ENCODE peak calls at places on chromosomes 7 and 10, in ten cellular contexts. D, F, C, M, I, X, R, Y, J and W are unnamed samples.

GRCh38 chr10:55200020-55200419 is 399.0 kb upstream of the PCDH15 start:
- DNase-seq in D (no peak), F (no peak), C (no peak), M (no peak), I (no peak), X (no peak), R (no peak), Y (no peak), J (no peak), W (no peak)

GRCh38 chr7:44050121-44050914 is 5.8 kb downstream of the DBNL start:
- DNase-seq in D (no peak), F (no peak), C (no peak), M (no peak), I (no peak), X (peak), R (no peak), Y (no peak), J (no peak), W (no peak)

GRCh38 chr10:11610151-11610854 is 1.1 kb downstream of the USP6NL start:
- DNase-seq in D (no peak), F (no peak), C (no peak), M (no peak), I (no peak), X (no peak), R (no peak), Y (no peak), J (no peak), W (no peak)

GRCh38 chr7:70014472-70015232 is 416.4 kb downstream of the AUTS2 start:
- DNase-seq in D (no peak), F (no peak), C (no peak), M (no peak), I (no peak), X (no peak), R (no peak), Y (no peak), J (no peak), W (peak)

GRCh38 chr10:22622242-22622806 is 92.1 kb downstream of the PIP4K2A start:
- DNase-seq in D (no peak), F (no peak), C (no peak), M (no peak), I (no peak), X (no peak), R (no peak), Y (no peak), J (no peak), W (no peak)

GRCh38 chr10:118343549-118343948 is 1.4 kb upstream of the FAM204A start:
- DNase-seq in D (no peak), F (no peak), C (no peak), M (no peak), I (no peak), X (no peak), R (no peak), Y (no peak), J (no peak), W (no peak)

GRCh38 chr10:87818505-87819273 is 663 bp upstream of the ATAD1 start:
- DNase-seq in D (peak), F (peak), C (no peak), M (no peak), I (no peak), X (no peak), R (peak), Y (peak), J (peak), W (no peak)

GRCh38 chr10:133308431-133309110 is at the start of the genes TUBGCP2 and ZNF511:
- DNase-seq in D (peak), F (peak), C (peak), M (peak), I (peak), X (no peak), R (peak), Y (peak), J (peak), W (peak)

GRCh38 chr7:105402221-105403095 is 13.7 kb upstream of the SRPK2 start:
- DNase-seq in D (no peak), F (no peak), C (no peak), M (no peak), I (no peak), X (no peak), R (no peak), Y (no peak), J (peak), W (no peak)

GRCh38 chr7:87146740-87147386 is 5.4 kb upstream of the DMTF1 start:
- DNase-seq in D (no peak), F (no peak), C (no peak), M (no peak), I (no peak), X (no peak), R (no peak), Y (no peak), J (no peak), W (no peak)

GRCh38 chr10:99659868-99660366 is 608 bp downstream of the ENTPD7 start:
- DNase-seq in D (peak), F (no peak), C (no peak), M (no peak), I (no peak), X (no peak), R (peak), Y (no peak), J (no peak), W (no peak)

GRCh38 chr7:107865956-107866775 is 24.8 kb upstream of the DLD start:
- DNase-seq in D (no peak), F (no peak), C (no peak), M (no peak), I (no peak), X (no peak), R (no peak), Y (no peak), J (no peak), W (no peak)

GRCh38 chr7:22325671-22326070 is 31.3 kb downstream of the RAPGEF5 start:
- DNase-seq in D (no peak), F (no peak), C (no peak), M (no peak), I (no peak), X (no peak), R (no peak), Y (no peak), J (no peak), W (no peak)

GRCh38 chr7:100595188-100595587 is 7.0 kb upstream of the PCOLCE start:
- DNase-seq in D (no peak), F (no peak), C (no peak), M (no peak), I (no peak), X (no peak), R (no peak), Y (no peak), J (no peak), W (no peak)

GRCh38 chr7:121330053-121330833 is 1.4 kb downstream of the WNT16 start:
- DNase-seq in D (no peak), F (no peak), C (no peak), M (no peak), I (no peak), X (no peak), R (no peak), Y (no peak), J (no peak), W (peak)

GRCh38 chr7:42982604-42983115 is 50.5 kb downstream of the MRPL32 start:
- DNase-seq in D (no peak), F (no peak), C (peak), M (no peak), I (no peak), X (no peak), R (no peak), Y (no peak), J (no peak), W (no peak)

GRCh38 chr10:117699436-117700075 is 157.0 kb downstream of the EMX2 start:
- DNase-seq in D (no peak), F (no peak), C (no peak), M (no peak), I (no peak), X (no peak), R (no peak), Y (no peak), J (no peak), W (no peak)

GRCh38 chr10:102856758-102857424 is 2.8 kb downstream of the BORCS7 start:
- DNase-seq in D (no peak), F (no peak), C (peak), M (no peak), I (no peak), X (no peak), R (no peak), Y (no peak), J (no peak), W (no peak)

GRCh38 chr10:102859911-102860310 is 5.9 kb downstream of the BORCS7 start:
- DNase-seq in D (no peak), F (no peak), C (no peak), M (no peak), I (no peak), X (no peak), R (no peak), Y (no peak), J (no peak), W (peak)

GRCh38 chr10:102850025-102850518 is 4.0 kb upstream of the BORCS7 start:
- DNase-seq in D (no peak), F (no peak), C (no peak), M (no peak), I (no peak), X (no peak), R (no peak), Y (peak), J (no peak), W (no peak)

GRCh38 chr10:102853944-102854694 is at the start of gene BORCS7:
- DNase-seq in D (peak), F (peak), C (peak), M (peak), I (peak), X (no peak), R (peak), Y (peak), J (peak), W (peak)
- TF ChIP-seq POLR2A in D (no peak), F (peak), C (peak), M (peak), I (peak), X (peak), R (peak), Y (peak), J (peak), W (no peak)

GRCh38 chr7:129830949-129831348 is 121.8 kb downstream of the UBE2H start:
- DNase-seq in D (no peak), F (no peak), C (no peak), M (no peak), I (no peak), X (no peak), R (no peak), Y (no peak), J (no peak), W (no peak)
- H3K4me3 ChIP-seq in D (no peak), F (no peak), C (no peak), M (no peak), I (no peak), X (no peak), R (no peak), Y (no peak), J (no peak), W (no peak)

GRCh38 chr7:6576024-6576866 is 1.0 kb upstream of the ZDHHC4 start:
- DNase-seq in D (no peak), F (no peak), C (no peak), M (no peak), I (no peak), X (no peak), R (no peak), Y (no peak), J (no peak), W (peak)

GRCh38 chr7:6577369-6578113 is at the start of gene ZDHHC4:
- DNase-seq in D (peak), F (peak), C (peak), M (peak), I (peak), X (no peak), R (peak), Y (peak), J (peak), W (peak)

GRCh38 chr7:6575246-6576023 is 1.8 kb upstream of the ZDHHC4 start:
- DNase-seq in D (no peak), F (no peak), C (no peak), M (no peak), I (no peak), X (no peak), R (no peak), Y (no peak), J (no peak), W (no peak)

GRCh38 chr7:6579446-6579845 is 2.2 kb downstream of the ZDHHC4 start:
- DNase-seq in D (no peak), F (no peak), C (no peak), M (no peak), I (no peak), X (no peak), R (no peak), Y (no peak), J (peak), W (no peak)

DNA sequence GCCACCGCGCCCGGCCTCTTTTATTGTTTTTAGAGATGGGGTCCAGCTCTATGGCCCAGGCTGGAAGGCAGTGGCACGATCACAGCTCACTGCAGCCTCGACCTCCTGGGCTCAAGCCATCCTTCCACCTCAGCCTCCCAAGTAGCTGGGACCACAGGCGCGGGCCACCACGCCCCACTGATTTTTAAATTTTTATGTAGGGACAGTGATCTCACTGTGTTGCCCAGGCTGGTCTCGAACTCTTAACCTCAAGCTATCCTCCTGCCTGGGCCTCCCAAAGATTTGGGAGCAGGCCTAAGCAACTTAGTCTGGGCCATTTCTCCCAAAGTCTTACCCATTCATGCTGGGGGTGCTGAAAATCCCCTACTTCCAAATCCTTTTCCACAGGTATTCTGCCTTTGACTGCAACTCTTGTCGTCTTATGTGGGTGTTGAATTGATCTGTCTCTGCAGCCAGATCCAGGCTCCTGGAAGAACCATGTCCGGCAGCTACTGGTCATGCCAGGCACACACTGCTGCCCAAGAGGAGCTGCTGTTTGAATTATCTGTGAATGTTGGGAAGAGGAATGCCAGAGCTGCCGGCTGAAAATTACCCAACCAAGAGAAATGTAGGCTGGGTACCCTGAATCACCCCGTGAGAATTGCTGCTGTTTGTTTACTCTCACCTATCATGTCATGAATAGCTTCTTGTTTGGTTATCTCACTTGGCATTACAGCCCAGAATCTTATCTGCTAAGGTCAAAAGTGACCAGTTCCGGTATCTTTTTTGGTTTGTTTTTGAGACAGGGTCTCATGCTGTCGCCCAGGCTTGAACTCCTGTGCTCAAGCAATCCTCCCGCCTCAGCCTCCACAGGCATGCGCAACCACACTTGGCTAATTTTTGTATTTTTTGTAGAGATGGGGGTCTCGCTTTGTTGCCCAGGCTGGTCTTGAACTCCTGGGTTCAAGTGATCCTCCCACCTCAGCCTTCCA is 1.1 kb downstream of the ZDHHC4 start:
- DNase-seq in D (no peak), F (no peak), C (no peak), M (no peak), I (no peak), X (no peak), R (no peak), Y (no peak), J (peak), W (no peak)
- TF ChIP-seq POLR2A in D (no peak), F (no peak), C (no peak), M (no peak), I (no peak), X (no peak), R (no peak), Y (no peak), J (no peak), W (no peak)

GRCh38 chr10:100744136-100744979 is 1.0 kb upstream of the PAX2 start:
- DNase-seq in D (no peak), F (peak), C (no peak), M (no peak), I (no peak), X (no peak), R (no peak), Y (no peak), J (no peak), W (no peak)
- H3K4me3 ChIP-seq in D (no peak), F (no peak), C (peak), M (peak), I (peak), X (peak), R (peak), Y (no peak), J (no peak), W (peak)

DNA sequence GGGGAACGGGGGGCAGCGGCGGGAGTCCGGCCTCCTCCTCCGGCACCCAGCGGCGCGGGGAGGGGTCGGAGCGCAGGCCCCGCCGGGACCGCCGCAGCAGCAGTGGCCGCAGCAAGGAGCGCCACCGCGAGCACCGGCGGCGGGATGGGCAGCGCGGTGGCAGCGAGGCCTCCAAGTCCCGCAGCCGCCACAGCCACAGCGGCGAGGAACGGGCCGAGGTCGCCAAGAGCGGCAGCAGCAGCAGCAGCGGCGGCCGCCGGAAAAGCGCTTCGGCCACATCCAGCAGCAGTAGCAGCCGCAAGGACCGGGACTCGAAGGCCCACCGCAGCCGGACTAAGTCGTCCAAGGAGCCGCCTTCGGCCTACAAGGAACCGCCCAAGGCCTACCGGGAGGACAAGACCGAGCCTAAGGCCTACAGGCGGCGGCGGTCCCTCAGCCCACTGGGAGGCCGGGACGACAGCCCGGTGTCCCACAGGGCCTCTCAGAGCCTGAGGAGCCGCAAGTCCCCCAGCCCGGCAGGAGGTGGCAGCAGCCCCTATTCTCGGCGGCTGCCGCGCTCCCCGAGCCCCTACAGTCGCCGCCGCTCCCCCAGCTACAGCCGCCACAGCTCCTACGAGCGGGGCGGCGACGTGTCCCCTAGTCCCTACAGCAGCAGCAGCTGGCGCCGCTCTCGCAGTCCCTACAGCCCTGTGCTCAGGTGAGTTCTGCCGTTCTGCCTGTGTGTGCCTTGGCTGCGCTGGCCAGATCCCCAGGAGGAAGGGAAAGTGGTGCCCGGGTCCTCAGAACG is 1.3 kb downstream of the CDK13 start:
- DNase-seq in D (peak), F (peak), C (peak), M (no peak), I (peak), X (no peak), R (peak), Y (peak), J (peak), W (peak)
- TF ChIP-seq POLR2A in D (no peak), F (no peak), C (no peak), M (no peak), I (peak), X (no peak), R (peak), Y (no peak), J (no peak), W (no peak)

GRCh38 chr10:72077275-72077990 is 10.9 kb downstream of the SPOCK2 start:
- DNase-seq in D (no peak), F (peak), C (no peak), M (no peak), I (no peak), X (no peak), R (no peak), Y (no peak), J (no peak), W (no peak)

GRCh38 chr10:72074413-72075183 is 13.8 kb downstream of the SPOCK2 start:
- DNase-seq in D (no peak), F (no peak), C (no peak), M (no peak), I (no peak), X (no peak), R (no peak), Y (no peak), J (no peak), W (no peak)

GRCh38 chr10:72075184-72076115 is 12.9 kb downstream of the SPOCK2 start:
- DNase-seq in D (no peak), F (no peak), C (no peak), M (no peak), I (no peak), X (no peak), R (no peak), Y (no peak), J (no peak), W (no peak)

GRCh38 chr10:72079356-72079755 is 9.0 kb downstream of the SPOCK2 start:
- DNase-seq in D (no peak), F (peak), C (no peak), M (no peak), I (no peak), X (no peak), R (no peak), Y (no peak), J (no peak), W (no peak)

DNA sequence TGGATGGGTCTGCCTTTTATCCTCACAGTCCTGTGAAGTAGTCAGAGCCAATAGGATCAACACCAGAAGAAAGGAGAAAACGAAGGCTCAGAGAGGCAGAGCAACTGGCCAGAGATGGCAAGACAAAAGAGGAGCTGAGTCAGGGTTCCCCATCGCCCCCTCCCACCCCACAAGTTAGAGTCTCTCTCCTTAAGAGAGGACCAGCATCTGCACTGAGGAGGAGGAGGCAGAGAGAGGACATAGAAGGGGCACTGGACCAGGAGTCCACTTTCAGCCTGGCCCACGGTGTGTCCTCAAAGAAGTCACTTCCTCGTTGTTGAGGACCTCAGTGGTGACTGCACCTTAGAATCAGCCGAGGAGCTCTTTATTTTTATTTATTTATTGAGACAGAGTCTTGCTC is 11.6 kb downstream of the SPOCK2 start:
- DNase-seq in D (no peak), F (no peak), C (no peak), M (no peak), I (no peak), X (no peak), R (no peak), Y (no peak), J (no peak), W (no peak)
- H3K4me3 ChIP-seq in D (no peak), F (no peak), C (no peak), M (no peak), I (no peak), X (no peak), R (no peak), Y (no peak), J (no peak), W (no peak)